ENCODE peak calls at places on chromosomes 7 and 10, in eight cellular contexts. One of them, this sample, is unnamed.
A peak's percentile ranks its signal among the peaks of the same experiment; 100 is the strongest.

GRCh38 chr10:77979221-77979620 is 50.1 kb downstream of the POLR3A start:
- DNase-seq in suprapubic skin: no peak
- DNase-seq in esophagus squamous epithelium: no peak
- DNase-seq in HCT116: no peak
- DNase-seq in IMR-90: no peak
- DNase-seq in ovary: no peak
- DNase-seq in HepG2: no peak
- DNase-seq in endothelial cell of umbilical vein: no peak
- DNase-seq in this sample: no peak

GRCh38 chr7:142300689-142301088 is 42.8 kb upstream of the PRSS58 start:
- DNase-seq in suprapubic skin: no peak
- DNase-seq in esophagus squamous epithelium: no peak
- DNase-seq in HCT116: peak; percentile 28
- DNase-seq in IMR-90: no peak
- DNase-seq in ovary: no peak
- DNase-seq in HepG2: no peak
- DNase-seq in endothelial cell of umbilical vein: no peak
- DNase-seq in this sample: peak; percentile 42

GRCh38 chr10:123149162-123149567 is 1.2 kb downstream of the HMX2 start:
- DNase-seq in suprapubic skin: no peak
- DNase-seq in esophagus squamous epithelium: no peak
- DNase-seq in HCT116: no peak
- DNase-seq in IMR-90: no peak
- DNase-seq in ovary: no peak
- DNase-seq in HepG2: no peak
- DNase-seq in endothelial cell of umbilical vein: no peak
- DNase-seq in this sample: no peak

GRCh38 chr7:47531584-47532492 is 50.1 kb downstream of the TNS3 start:
- DNase-seq in suprapubic skin: no peak
- DNase-seq in esophagus squamous epithelium: no peak
- DNase-seq in HCT116: no peak
- DNase-seq in IMR-90: no peak
- DNase-seq in ovary: no peak
- DNase-seq in HepG2: no peak
- DNase-seq in endothelial cell of umbilical vein: no peak
- DNase-seq in this sample: no peak

GRCh38 chr10:132281915-132282666 is 25.7 kb downstream of the STK32C start:
- DNase-seq in suprapubic skin: no peak
- DNase-seq in esophagus squamous epithelium: no peak
- DNase-seq in HCT116: no peak
- DNase-seq in IMR-90: no peak
- DNase-seq in ovary: no peak
- DNase-seq in HepG2: no peak
- DNase-seq in endothelial cell of umbilical vein: no peak
- DNase-seq in this sample: no peak

GRCh38 chr10:78814430-78814806 is 254.3 kb upstream of the ZMIZ1 start:
- DNase-seq in suprapubic skin: no peak
- DNase-seq in esophagus squamous epithelium: no peak
- DNase-seq in HCT116: no peak
- DNase-seq in IMR-90: no peak
- DNase-seq in ovary: no peak
- DNase-seq in HepG2: no peak
- DNase-seq in endothelial cell of umbilical vein: no peak
- DNase-seq in this sample: no peak

GRCh38 chr7:41870505-41871138 is 167.7 kb upstream of the INHBA start:
- DNase-seq in suprapubic skin: no peak
- DNase-seq in esophagus squamous epithelium: no peak
- DNase-seq in HCT116: no peak
- DNase-seq in IMR-90: peak; percentile 76
- DNase-seq in ovary: no peak
- DNase-seq in HepG2: no peak
- DNase-seq in endothelial cell of umbilical vein: no peak
- DNase-seq in this sample: no peak

GRCh38 chr10:21531164-21531563 is 2.9 kb upstream of the MLLT10 start:
- DNase-seq in suprapubic skin: no peak
- DNase-seq in esophagus squamous epithelium: no peak
- DNase-seq in HCT116: no peak
- DNase-seq in IMR-90: peak; percentile 59
- DNase-seq in ovary: no peak
- DNase-seq in HepG2: no peak
- DNase-seq in endothelial cell of umbilical vein: no peak
- DNase-seq in this sample: no peak

DNA sequence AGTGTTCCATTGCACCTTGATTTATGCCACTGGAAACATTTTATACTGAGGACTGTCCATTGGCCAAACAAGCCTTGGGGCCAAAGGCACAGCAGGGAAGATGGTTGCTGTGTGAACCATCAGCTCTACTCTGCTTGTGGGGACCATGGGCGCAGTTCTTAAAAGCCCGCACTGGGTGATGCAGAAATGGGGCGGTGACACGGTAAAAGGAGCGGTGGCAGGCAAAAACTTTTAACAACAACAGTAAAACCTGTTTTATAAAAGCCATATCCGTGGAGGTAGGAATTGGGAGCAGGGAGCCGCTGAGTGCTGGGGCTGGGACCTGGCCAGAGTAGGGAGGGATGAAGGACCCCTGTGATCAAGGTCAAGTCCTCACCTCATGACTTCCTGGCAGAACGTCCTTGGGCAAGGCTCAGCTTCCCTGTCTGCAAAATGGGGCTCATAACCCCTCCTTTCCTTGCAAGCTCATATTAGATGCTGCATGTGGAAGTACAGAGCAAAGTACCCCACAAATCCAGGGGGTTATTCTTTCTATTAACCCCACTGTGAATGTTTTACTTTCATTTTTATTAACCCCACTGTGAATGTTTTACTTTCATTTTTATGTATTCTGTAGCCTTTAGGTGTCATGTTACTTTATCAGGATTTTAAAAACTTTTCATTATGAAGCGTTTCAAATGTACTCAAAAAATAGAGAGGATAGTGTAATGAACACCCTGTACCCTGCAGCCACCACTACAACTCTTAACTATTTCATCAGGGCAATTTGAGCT is 78.3 kb downstream of the GRK5 start:
- DNase-seq in suprapubic skin: no peak
- DNase-seq in esophagus squamous epithelium: no peak
- DNase-seq in HCT116: no peak
- DNase-seq in IMR-90: no peak
- DNase-seq in ovary: no peak
- DNase-seq in HepG2: no peak
- DNase-seq in endothelial cell of umbilical vein: no peak
- DNase-seq in this sample: no peak
- TF ChIP-seq POLR2A in suprapubic skin: no peak
- TF ChIP-seq POLR2A in esophagus squamous epithelium: no peak
- TF ChIP-seq POLR2A in HCT116: no peak
- TF ChIP-seq POLR2A in IMR-90: no peak
- TF ChIP-seq POLR2A in ovary: no peak
- TF ChIP-seq POLR2A in HepG2: no peak
- TF ChIP-seq POLR2A in endothelial cell of umbilical vein: no peak
- TF ChIP-seq POLR2A in this sample: no peak

DNA sequence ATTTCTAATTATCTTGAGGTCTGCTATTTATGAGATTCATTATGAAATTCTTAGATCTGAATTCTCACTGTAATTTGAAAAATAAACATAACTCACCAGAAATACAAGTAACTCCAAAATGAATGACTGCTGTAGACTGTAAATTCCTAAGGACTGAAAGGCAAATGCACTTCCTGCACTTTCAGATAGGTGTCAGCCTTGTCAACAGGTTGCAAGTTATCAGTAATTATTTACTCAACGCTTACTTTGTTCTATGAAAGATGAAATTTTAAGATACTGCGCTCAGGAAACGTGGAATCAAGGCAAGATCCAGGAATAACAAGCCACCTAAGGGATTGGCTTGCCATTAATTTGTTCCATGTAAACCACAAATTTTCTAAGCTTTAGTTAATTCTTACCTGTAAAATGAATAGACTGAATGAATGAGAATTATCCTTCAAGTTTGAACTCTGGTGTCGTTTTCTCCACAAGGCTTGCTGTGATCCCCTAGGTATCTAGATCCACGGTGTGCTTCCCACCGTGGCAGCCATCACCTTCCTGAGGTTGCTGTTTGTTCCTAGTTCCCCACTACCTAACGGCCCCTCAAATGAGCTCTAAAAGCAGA is 12.6 kb downstream of the DHX32 start:
- DNase-seq in suprapubic skin: no peak
- DNase-seq in esophagus squamous epithelium: no peak
- DNase-seq in HCT116: peak; percentile 59
- DNase-seq in IMR-90: peak; percentile 65
- DNase-seq in ovary: no peak
- DNase-seq in HepG2: peak; percentile 48
- DNase-seq in endothelial cell of umbilical vein: peak; percentile 73
- DNase-seq in this sample: no peak
- H3K27ac ChIP-seq in suprapubic skin: no peak overlapping the region
- H3K27ac ChIP-seq in esophagus squamous epithelium: no peak overlapping the region
- H3K27ac ChIP-seq in HCT116: no peak overlapping the region
- H3K27ac ChIP-seq in IMR-90: no peak overlapping the region
- H3K27ac ChIP-seq in ovary: no peak overlapping the region
- H3K27ac ChIP-seq in HepG2: no peak overlapping the region
- H3K27ac ChIP-seq in endothelial cell of umbilical vein: no peak overlapping the region
- H3K27ac ChIP-seq in this sample: no peak overlapping the region

DNA sequence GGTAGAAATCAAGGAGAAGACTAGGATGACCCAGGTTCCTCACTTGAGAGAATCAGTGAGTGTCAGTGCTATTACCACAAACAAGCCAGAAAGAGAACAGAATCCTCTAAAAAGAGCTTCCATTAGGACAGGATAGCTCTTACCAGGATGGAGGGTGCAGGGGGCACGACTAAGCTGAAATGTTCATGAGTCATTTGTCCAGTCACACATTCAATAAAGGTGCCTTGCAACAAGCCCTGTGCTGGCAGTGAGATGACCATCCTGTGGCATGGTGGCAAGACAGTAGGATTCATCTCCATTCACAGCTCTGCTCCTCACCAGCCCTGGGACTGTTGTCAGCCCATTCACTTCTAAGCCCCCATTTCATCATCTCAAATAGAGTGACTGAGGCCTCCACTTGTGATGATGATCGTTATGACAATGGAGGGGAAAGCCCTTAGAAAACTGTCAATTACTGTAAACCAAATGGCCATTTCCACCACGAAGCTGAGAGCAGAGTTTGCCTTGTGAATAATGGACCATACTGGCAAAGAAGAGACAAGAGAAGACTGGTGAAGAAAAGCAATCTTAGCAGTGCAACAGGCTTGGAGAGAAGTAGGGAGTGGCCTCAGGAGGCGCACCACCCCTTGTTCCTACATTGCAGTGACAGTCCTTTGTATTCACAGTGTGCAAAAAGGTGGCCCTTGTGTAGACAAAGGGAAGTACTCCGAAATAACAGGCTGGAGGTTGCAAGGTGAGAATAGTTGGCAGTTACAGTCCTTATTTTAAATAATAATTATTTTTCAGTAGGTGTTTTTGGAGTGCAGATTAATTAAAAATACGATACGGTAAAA is 9.0 kb upstream of the WIPF3 start:
- DNase-seq in suprapubic skin: no peak
- DNase-seq in esophagus squamous epithelium: no peak
- DNase-seq in HCT116: no peak
- DNase-seq in IMR-90: no peak
- DNase-seq in ovary: no peak
- DNase-seq in HepG2: no peak
- DNase-seq in endothelial cell of umbilical vein: no peak
- DNase-seq in this sample: no peak
- TF ChIP-seq POLR2A in suprapubic skin: no peak
- TF ChIP-seq POLR2A in esophagus squamous epithelium: no peak
- TF ChIP-seq POLR2A in HCT116: no peak
- TF ChIP-seq POLR2A in IMR-90: no peak
- TF ChIP-seq POLR2A in ovary: no peak
- TF ChIP-seq POLR2A in HepG2: no peak
- TF ChIP-seq POLR2A in endothelial cell of umbilical vein: no peak
- TF ChIP-seq POLR2A in this sample: no peak

GRCh38 chr7:139092090-139092796 is 17.3 kb downstream of the ZC3HAV1 start:
- DNase-seq in suprapubic skin: no peak
- DNase-seq in esophagus squamous epithelium: no peak
- DNase-seq in HCT116: no peak
- DNase-seq in IMR-90: no peak
- DNase-seq in ovary: no peak
- DNase-seq in HepG2: no peak
- DNase-seq in endothelial cell of umbilical vein: no peak
- DNase-seq in this sample: no peak

GRCh38 chr7:139095194-139095659 is 14.3 kb downstream of the ZC3HAV1 start:
- DNase-seq in suprapubic skin: no peak
- DNase-seq in esophagus squamous epithelium: peak; percentile 9
- DNase-seq in HCT116: no peak
- DNase-seq in IMR-90: no peak
- DNase-seq in ovary: no peak
- DNase-seq in HepG2: no peak
- DNase-seq in endothelial cell of umbilical vein: no peak
- DNase-seq in this sample: peak; percentile 22

GRCh38 chr7:139094596-139094995 is 14.9 kb downstream of the ZC3HAV1 start:
- DNase-seq in suprapubic skin: no peak
- DNase-seq in esophagus squamous epithelium: no peak
- DNase-seq in HCT116: no peak
- DNase-seq in IMR-90: peak; percentile 7
- DNase-seq in ovary: no peak
- DNase-seq in HepG2: no peak
- DNase-seq in endothelial cell of umbilical vein: no peak
- DNase-seq in this sample: peak; percentile 50

GRCh38 chr7:139091677-139091996 is 17.9 kb downstream of the ZC3HAV1 start:
- DNase-seq in suprapubic skin: no peak
- DNase-seq in esophagus squamous epithelium: no peak
- DNase-seq in HCT116: no peak
- DNase-seq in IMR-90: no peak
- DNase-seq in ovary: no peak
- DNase-seq in HepG2: no peak
- DNase-seq in endothelial cell of umbilical vein: no peak
- DNase-seq in this sample: no peak

GRCh38 chr7:139094030-139094429 is 15.5 kb downstream of the ZC3HAV1 start:
- DNase-seq in suprapubic skin: no peak
- DNase-seq in esophagus squamous epithelium: no peak
- DNase-seq in HCT116: no peak
- DNase-seq in IMR-90: no peak
- DNase-seq in ovary: no peak
- DNase-seq in HepG2: no peak
- DNase-seq in endothelial cell of umbilical vein: no peak
- DNase-seq in this sample: no peak
- H3K27ac ChIP-seq in suprapubic skin: no peak overlapping the region
- H3K27ac ChIP-seq in esophagus squamous epithelium: peak overlapping the region; percentile 45
- H3K27ac ChIP-seq in HCT116: no peak overlapping the region
- H3K27ac ChIP-seq in IMR-90: no peak overlapping the region
- H3K27ac ChIP-seq in ovary: no peak overlapping the region
- H3K27ac ChIP-seq in HepG2: no peak overlapping the region
- H3K27ac ChIP-seq in endothelial cell of umbilical vein: no peak overlapping the region
- H3K27ac ChIP-seq in this sample: peak overlapping the region; percentile 71

GRCh38 chr7:32892521-32893224 is 1.1 kb upstream of the KBTBD2 start:
- DNase-seq in suprapubic skin: peak; percentile 77
- DNase-seq in esophagus squamous epithelium: no peak
- DNase-seq in HCT116: peak; percentile 4
- DNase-seq in IMR-90: peak; percentile 67
- DNase-seq in ovary: peak; percentile 58
- DNase-seq in HepG2: no peak
- DNase-seq in endothelial cell of umbilical vein: peak; percentile 91
- DNase-seq in this sample: peak; percentile 49
- TF ChIP-seq POLR2A in suprapubic skin: no peak
- TF ChIP-seq POLR2A in esophagus squamous epithelium: no peak
- TF ChIP-seq POLR2A in HCT116: peak; percentile 34
- TF ChIP-seq POLR2A in IMR-90: no peak
- TF ChIP-seq POLR2A in ovary: no peak
- TF ChIP-seq POLR2A in HepG2: peak; percentile 74
- TF ChIP-seq POLR2A in endothelial cell of umbilical vein: peak; percentile 18
- TF ChIP-seq POLR2A in this sample: no peak

GRCh38 chr10:88730864-88731263 is 24.8 kb downstream of the LIPK start:
- DNase-seq in suprapubic skin: no peak
- DNase-seq in esophagus squamous epithelium: no peak
- DNase-seq in HCT116: no peak
- DNase-seq in IMR-90: no peak
- DNase-seq in ovary: no peak
- DNase-seq in HepG2: no peak
- DNase-seq in endothelial cell of umbilical vein: no peak
- DNase-seq in this sample: no peak
- H3K27ac ChIP-seq in suprapubic skin: no peak overlapping the region
- H3K27ac ChIP-seq in esophagus squamous epithelium: no peak overlapping the region
- H3K27ac ChIP-seq in HCT116: no peak overlapping the region
- H3K27ac ChIP-seq in IMR-90: no peak overlapping the region
- H3K27ac ChIP-seq in ovary: no peak overlapping the region
- H3K27ac ChIP-seq in HepG2: no peak overlapping the region
- H3K27ac ChIP-seq in endothelial cell of umbilical vein: no peak overlapping the region
- H3K27ac ChIP-seq in this sample: no peak overlapping the region

This sample was measured in testis.